ENCODE peak calls at places on chromosomes 2 and 18, in six cellular contexts. H is upper lobe of left lung, L is IMR-90, D is ovary, W is uterus, X is K562. M is an unnamed sample.

GRCh38 chr2:18991177-18992168 is 366.9 kb downstream of the OSR1 start:
- DNase-seq in H (peak; percentile 68), L (peak; percentile 78), D (peak; percentile 26), W (peak; percentile 23), X (no peak), M (peak; percentile 83)

GRCh38 chr2:241620419-241620769 is 16.6 kb downstream of the THAP4 start:
- DNase-seq in H (no peak), L (peak; percentile 33), D (no peak), W (no peak), X (no peak), M (no peak)

GRCh38 chr2:118881490-118882129 is 34.2 kb upstream of the EN1 start:
- DNase-seq in H (peak; percentile 63), L (peak; percentile 20), D (no peak), W (no peak), X (peak; percentile 61), M (peak; percentile 41)

GRCh38 chr2:220502539-220502938 is 875.1 kb downstream of the SLC4A3 start:
- DNase-seq in H (no peak), L (no peak), D (no peak), W (no peak), X (no peak), M (no peak)

GRCh38 chr2:197251576-197251975 is 59.0 kb downstream of the ANKRD44 start:
- DNase-seq in H (no peak), L (peak; percentile 10), D (no peak), W (no peak), X (no peak), M (no peak)

GRCh38 chr2:199278099-199278498 is 179.6 kb downstream of the SATB2 start:
- DNase-seq in H (no peak), L (peak; percentile 58), D (no peak), W (no peak), X (peak; percentile 7), M (no peak)

GRCh38 chr2:39858681-39859080 is 79.6 kb upstream of the THUMPD2 start:
- DNase-seq in H (no peak), L (no peak), D (no peak), W (no peak), X (no peak), M (no peak)

GRCh38 chr18:78238404-78239089 is 741.1 kb upstream of the SALL3 start:
- DNase-seq in H (no peak), L (no peak), D (no peak), W (no peak), X (no peak), M (no peak)

GRCh38 chr2:170098626-170099312 is 79.2 kb upstream of the MYO3B start:
- DNase-seq in H (no peak), L (peak; percentile 33), D (no peak), W (no peak), X (no peak), M (no peak)

GRCh38 chr2:101803945-101804696 is 106.6 kb downstream of the MAP4K4 start:
- DNase-seq in H (no peak), L (no peak), D (no peak), W (no peak), X (no peak), M (no peak)

GRCh38 chr2:201797175-201797840 is 9.0 kb upstream of the CDK15 start:
- DNase-seq in H (no peak), L (peak; percentile 85), D (no peak), W (no peak), X (no peak), M (no peak)

GRCh38 chr18:48796491-48797205 is 154.1 kb downstream of the SMAD7 start:
- DNase-seq in H (peak; percentile 3), L (no peak), D (peak; percentile 4), W (peak; percentile 4), X (no peak), M (peak; percentile 42)

GRCh38 chr2:25981596-25982272 is 563 bp downstream of the KIF3C start:
- DNase-seq in H (no peak), L (no peak), D (peak; percentile 39), W (peak; percentile 18), X (no peak), M (no peak)

GRCh38 chr2:222320441-222321395 is 21.9 kb upstream of the PAX3 start:
- DNase-seq in H (peak; percentile 20), L (no peak), D (no peak), W (peak; percentile 59), X (no peak), M (no peak)

GRCh38 chr18:72419914-72420313 is 124.2 kb downstream of the CBLN2 start:
- DNase-seq in H (no peak), L (no peak), D (no peak), W (no peak), X (no peak), M (no peak)

GRCh38 chr2:183224933-183225332 is 100.7 kb downstream of the NUP35 start:
- DNase-seq in H (no peak), L (peak; percentile 11), D (no peak), W (no peak), X (no peak), M (no peak)

GRCh38 chr18:12851709-12852108 is 32.3 kb downstream of the PTPN2 start:
- DNase-seq in H (no peak), L (peak; percentile 57), D (no peak), W (no peak), X (no peak), M (no peak)

GRCh38 chr2:70516596-70516995 is 37.0 kb downstream of the TGFA start:
- DNase-seq in H (peak; percentile 45), L (no peak), D (no peak), W (no peak), X (no peak), M (peak; percentile 76)

GRCh38 chr2:12856934-12857660 is 140.4 kb downstream of the TRIB2 start:
- DNase-seq in H (no peak), L (peak; percentile 75), D (no peak), W (no peak), X (no peak), M (no peak)

GRCh38 chr18:11676386-11676785 is 12.7 kb upstream of the GNAL start:
- DNase-seq in H (no peak), L (no peak), D (no peak), W (no peak), X (no peak), M (no peak)

GRCh38 chr2:240795468-240795867 is 24.6 kb downstream of the KIF1A start:
- DNase-seq in H (no peak), L (no peak), D (no peak), W (no peak), X (no peak), M (no peak)

GRCh38 chr2:16225071-16225470 is 284.7 kb downstream of the MYCN start:
- DNase-seq in H (peak; percentile 2), L (no peak), D (no peak), W (no peak), X (no peak), M (no peak)

GRCh38 chr2:237322564-237322963 is 91.4 kb downstream of the COL6A3 start:
- DNase-seq in H (peak; percentile 52), L (no peak), D (no peak), W (no peak), X (no peak), M (no peak)

GRCh38 chr18:59265246-59266018 is 7.8 kb downstream of the RAX start:
- DNase-seq in H (no peak), L (no peak), D (no peak), W (no peak), X (peak; percentile 64), M (no peak)

GRCh38 chr18:59267511-59268126 is 5.6 kb downstream of the RAX start:
- DNase-seq in H (no peak), L (no peak), D (no peak), W (no peak), X (no peak), M (no peak)

GRCh38 chr18:59266019-59266369 is 7.3 kb downstream of the RAX start:
- DNase-seq in H (no peak), L (no peak), D (no peak), W (no peak), X (no peak), M (no peak)

GRCh38 chr18:59266876-59267510 is 6.3 kb downstream of the RAX start:
- DNase-seq in H (no peak), L (no peak), D (no peak), W (no peak), X (no peak), M (no peak)

GRCh38 chr18:59266459-59266858 is 6.8 kb downstream of the RAX start:
- DNase-seq in H (no peak), L (no peak), D (no peak), W (no peak), X (no peak), M (no peak)
- H3K4me3 ChIP-seq in H (no peak overlapping the region), L (no peak overlapping the region), D (no peak overlapping the region), W (no peak overlapping the region), X (no peak overlapping the region), M (no peak overlapping the region)

GRCh38 chr2:176097820-176098365 is 1.7 kb upstream of the HOXD12 start:
- DNase-seq in H (no peak), L (no peak), D (no peak), W (no peak), X (no peak), M (no peak)
- TF ChIP-seq CTCF in H (no peak), L (no peak), D (no peak), W (no peak), X (no peak), M (no peak)

DNA sequence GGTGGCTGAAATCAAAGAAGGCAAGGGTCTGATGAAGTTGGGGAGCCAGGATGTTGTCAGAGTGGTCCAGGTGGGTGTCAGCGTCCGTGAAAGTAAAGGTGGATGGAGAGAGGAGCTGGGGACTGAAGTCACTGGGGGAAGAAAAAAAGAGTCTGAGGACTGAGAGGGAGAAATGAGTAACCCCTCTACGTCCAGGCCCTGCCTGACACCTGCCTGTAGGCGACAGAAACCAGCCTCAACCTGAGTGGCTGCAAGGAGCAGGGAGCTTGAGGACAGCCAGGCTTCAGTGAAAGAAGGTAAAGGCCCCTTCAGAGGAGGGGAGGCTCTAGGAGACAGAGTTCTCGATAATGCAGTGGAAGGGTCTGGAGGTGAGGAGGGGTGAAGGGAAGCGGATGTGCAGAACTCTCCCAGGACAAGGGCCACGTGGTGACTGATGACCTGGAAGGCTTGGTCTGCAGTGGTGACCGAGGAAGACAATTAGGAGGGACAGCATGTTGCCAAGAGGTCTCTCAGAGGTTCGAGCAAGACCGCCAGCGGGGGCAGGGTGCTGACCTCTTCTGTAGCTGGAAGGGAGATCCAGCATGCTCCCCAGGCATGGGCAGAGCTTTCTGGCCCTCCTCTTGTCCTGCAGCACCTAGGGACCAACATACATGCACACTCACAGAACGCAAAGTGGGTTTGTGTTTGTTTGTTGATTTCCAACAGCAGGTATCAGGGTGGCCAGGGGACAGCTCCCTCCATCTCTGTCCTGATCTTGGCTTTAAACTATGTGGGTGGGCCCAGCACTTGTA is 86.6 kb upstream of the TMEM247 start:
- DNase-seq in H (no peak), L (no peak), D (no peak), W (no peak), X (no peak), M (no peak)
- TF ChIP-seq POLR2A in H (no peak), L (no peak), D (no peak), W (no peak), X (no peak), M (no peak)

GRCh38 chr18:74497778-74498177 is 1.6 kb downstream of the CNDP2 start:
- DNase-seq in H (no peak), L (no peak), D (no peak), W (no peak), X (no peak), M (no peak)

GRCh38 chr18:74497308-74497640 is 1.1 kb downstream of the CNDP2 start:
- DNase-seq in H (no peak), L (no peak), D (no peak), W (no peak), X (no peak), M (no peak)

GRCh38 chr18:74498712-74499629 is 2.8 kb downstream of the CNDP2 start:
- DNase-seq in H (peak; percentile 89), L (no peak), D (no peak), W (no peak), X (peak; percentile 65), M (peak; percentile 86)

GRCh38 chr18:74499633-74500032 is 3.5 kb downstream of the CNDP2 start:
- DNase-seq in H (peak; percentile 82), L (no peak), D (peak; percentile 81), W (peak; percentile 60), X (peak; percentile 68), M (peak; percentile 88)

GRCh38 chr18:74501386-74501785 is 5.2 kb downstream of the CNDP2 start:
- DNase-seq in H (peak; percentile 26), L (no peak), D (no peak), W (no peak), X (no peak), M (no peak)
- H3K4me3 ChIP-seq in H (peak overlapping the region; percentile 41), L (no peak overlapping the region), D (no peak overlapping the region), W (no peak overlapping the region), X (no peak overlapping the region), M (no peak overlapping the region)

M was measured in lower leg skin.